ENCODE peak calls at places on chromosomes 6 and 20, in five cellular contexts. S, O, N, B and D are unnamed samples.

GRCh38 chr6:31750411-31751022 is 10.7 kb downstream of the MSH5 start:
- DNase-seq in S (no peak), O (peak), N (no peak), B (no peak), D (no peak)

GRCh38 chr6:17132967-17133366 is 31.1 kb downstream of the STMND1 start:
- DNase-seq in S (no peak), O (no peak), N (no peak), B (no peak), D (no peak)

GRCh38 chr6:40325041-40325440 is 262.1 kb downstream of the LRFN2 start:
- DNase-seq in S (peak), O (no peak), N (no peak), B (no peak), D (no peak)

GRCh38 chr6:20575691-20576451 is 41.6 kb downstream of the CDKAL1 start:
- DNase-seq in S (no peak), O (no peak), N (no peak), B (no peak), D (peak)

GRCh38 chr6:139588734-139589418 is 214.4 kb upstream of the CITED2 start:
- DNase-seq in S (no peak), O (no peak), N (no peak), B (no peak), D (no peak)

GRCh38 chr20:46084805-46085792 is 4.7 kb downstream of the NCOA5 start:
- DNase-seq in S (peak), O (peak), N (no peak), B (peak), D (no peak)

GRCh38 chr6:12012566-12013367 is 655 bp downstream of the HIVEP1 start:
- DNase-seq in S (peak), O (peak), N (peak), B (peak), D (peak)

GRCh38 chr6:48755315-48755714 is 644.3 kb upstream of the PTCHD4 start:
- DNase-seq in S (no peak), O (no peak), N (no peak), B (no peak), D (no peak)

GRCh38 chr6:28425942-28426541 is 17.2 kb downstream of the ZSCAN23 start:
- DNase-seq in S (no peak), O (no peak), N (peak), B (no peak), D (peak)

GRCh38 chr6:38193486-38194281 is 374.2 kb downstream of the ZFAND3 start:
- DNase-seq in S (no peak), O (no peak), N (no peak), B (no peak), D (no peak)

GRCh38 chr6:165055231-165055630 is 254.2 kb downstream of the C6orf118 start:
- DNase-seq in S (no peak), O (peak), N (no peak), B (no peak), D (no peak)

GRCh38 chr6:75579951-75580350 is 21.7 kb upstream of the SENP6 start:
- DNase-seq in S (no peak), O (no peak), N (no peak), B (no peak), D (no peak)

GRCh38 chr20:50278684-50279531 is 88.3 kb downstream of the CEBPB start:
- DNase-seq in S (peak), O (no peak), N (no peak), B (no peak), D (no peak)

GRCh38 chr20:45407067-45407745 is 883 bp upstream of the DBNDD2 start:
- DNase-seq in S (no peak), O (no peak), N (no peak), B (peak), D (no peak)

GRCh38 chr6:26319405-26320128 is 45.4 kb upstream of the BTN3A2 start:
- DNase-seq in S (no peak), O (no peak), N (no peak), B (no peak), D (no peak)

GRCh38 chr6:143517447-143517773 is 5.9 kb upstream of the FUCA2 start:
- DNase-seq in S (no peak), O (no peak), N (no peak), B (no peak), D (no peak)

GRCh38 chr6:149306967-149307366 is 10.5 kb upstream of the TAB2 start:
- DNase-seq in S (no peak), O (peak), N (no peak), B (peak), D (no peak)

GRCh38 chr6:8875986-8876385 is 440.6 kb upstream of the SLC35B3 start:
- DNase-seq in S (no peak), O (no peak), N (no peak), B (no peak), D (no peak)